ENCODE peak calls at places on chromosomes 11 and 22, in five cellular contexts. W is upper lobe of left lung, Q is sigmoid colon, T is SK-N-SH, Z is transverse colon. P is an unnamed sample.

GRCh38 chr11:130718118-130718517 is 198.2 kb downstream of the SNX19 start:
- DNase-seq in Q (no peak), W (no peak), Z (no peak), T (no peak), P (no peak)

GRCh38 chr22:24030186-24030702 is 19.1 kb downstream of the CABIN1 start:
- DNase-seq in Q (no peak), W (no peak), Z (no peak), T (no peak), P (no peak)

GRCh38 chr11:44726278-44727113 is at the start of gene TSPAN18:
- DNase-seq in Z (no peak), Q (peak; percentile 68), T (peak; percentile 88), W (peak; percentile 85), P (no peak)

GRCh38 chr22:20014526-20015186 is 2.0 kb downstream of the ARVCF start:
- DNase-seq in Z (no peak), T (no peak), W (no peak), Q (no peak), P (no peak)

GRCh38 chr11:35804446-35805040 is 139.3 kb upstream of the LDLRAD3 start:
- DNase-seq in T (no peak), W (no peak), Z (no peak), Q (no peak), P (no peak)

GRCh38 chr11:44773351-44773965 is 46.7 kb downstream of the TSPAN18 start:
- DNase-seq in W (no peak), Q (no peak), Z (no peak), T (no peak), P (peak; percentile 62)

GRCh38 chr11:47514825-47515647 is 37.9 kb downstream of the CELF1 start:
- DNase-seq in Q (no peak), T (no peak), W (no peak), Z (no peak), P (no peak)

GRCh38 chr22:40635008-40635939 is 1.2 kb downstream of the MRTFA start:
- DNase-seq in T (no peak), W (no peak), Q (peak; percentile 78), Z (no peak), P (no peak)

GRCh38 chr22:24390576-24390975 is 36.8 kb upstream of the ADORA2A start:
- DNase-seq in W (no peak), Q (peak; percentile 85), T (no peak), Z (no peak), P (no peak)

GRCh38 chr11:19460718-19461405 is 220.1 kb upstream of the E2F8 start:
- DNase-seq in Z (peak; percentile 34), W (no peak), Q (no peak), T (peak; percentile 34), P (no peak)

GRCh38 chr11:103528596-103528995 is 419.4 kb downstream of the DYNC2H1 start:
- DNase-seq in Q (no peak), T (no peak), W (no peak), Z (no peak), P (no peak)

GRCh38 chr11:44936527-44936926 is 14.2 kb downstream of the TP53I11 start:
- DNase-seq in T (peak; percentile 91), Z (peak; percentile 88), W (no peak), Q (peak; percentile 89), P (peak; percentile 92)

GRCh38 chr22:35154937-35155387 is 89.0 kb downstream of the ISX start:
- DNase-seq in Q (peak; percentile 67), T (peak; percentile 63), W (peak; percentile 42), Z (peak; percentile 53), P (no peak)

GRCh38 chr11:67442504-67443398 is 525 bp downstream of the CORO1B start:
- DNase-seq in Z (no peak), T (no peak), Q (no peak), W (no peak), P (no peak)

GRCh38 chr11:94218372-94218771 is 86.0 kb upstream of the IZUMO1R start:
- DNase-seq in W (no peak), T (no peak), Z (no peak), Q (no peak), P (no peak)

GRCh38 chr22:47883757-47884156 is 1121.3 kb downstream of the TBC1D22A start:
- DNase-seq in W (peak; percentile 62), Q (no peak), T (no peak), Z (no peak), P (no peak)

GRCh38 chr22:47884200-47884599 is 1121.8 kb downstream of the TBC1D22A start:
- DNase-seq in Q (no peak), Z (no peak), T (no peak), W (no peak), P (no peak)

GRCh38 chr22:47879346-47879745 is 1116.9 kb downstream of the TBC1D22A start:
- DNase-seq in T (no peak), Z (no peak), Q (no peak), W (no peak), P (no peak)

GRCh38 chr22:47872761-47873535 is 1110.5 kb downstream of the TBC1D22A start:
- DNase-seq in Z (no peak), Q (no peak), T (no peak), W (no peak), P (no peak)

DNA sequence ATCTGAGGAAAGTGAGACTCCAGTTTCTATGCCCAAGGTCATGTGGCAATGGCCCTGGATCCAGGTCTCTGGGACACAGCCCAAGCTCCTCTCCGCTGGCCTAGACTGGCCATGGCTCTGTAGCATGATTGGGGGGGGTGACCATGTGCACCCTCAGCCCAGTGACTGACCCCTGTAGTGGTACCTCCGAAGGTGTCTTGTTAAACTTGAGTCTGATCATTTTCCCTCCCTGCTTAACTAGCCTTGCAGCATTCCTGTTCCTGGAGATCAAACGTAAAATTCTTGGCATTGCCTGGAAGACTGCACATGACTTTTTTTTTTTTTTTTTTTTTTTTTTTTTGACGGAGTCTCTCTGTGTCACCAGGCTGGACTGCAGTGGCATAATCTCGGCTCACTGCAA is 1116.0 kb downstream of the TBC1D22A start:
- DNase-seq in W (no peak), T (no peak), Z (no peak), Q (no peak), P (no peak)
- TF ChIP-seq EP300 in W (no peak), T (no peak), Z (no peak), Q (no peak), P (no peak)

GRCh38 chr11:117171648-117172051 is 6.9 kb upstream of the SIDT2 start:
- DNase-seq in T (no peak), Z (no peak), Q (no peak), W (no peak), P (no peak)
- TF ChIP-seq POLR2AphosphoS5 in T (no peak), Z (no peak), Q (no peak), W (no peak), P (no peak)

GRCh38 chr11:28072321-28072720 is 35.6 kb downstream of the KIF18A start:
- DNase-seq in Z (no peak), W (no peak), T (no peak), Q (no peak), P (no peak)
- H3K4me3 ChIP-seq in Z (no peak overlapping the region), W (no peak overlapping the region), T (no peak overlapping the region), Q (no peak overlapping the region), P (no peak overlapping the region)

DNA sequence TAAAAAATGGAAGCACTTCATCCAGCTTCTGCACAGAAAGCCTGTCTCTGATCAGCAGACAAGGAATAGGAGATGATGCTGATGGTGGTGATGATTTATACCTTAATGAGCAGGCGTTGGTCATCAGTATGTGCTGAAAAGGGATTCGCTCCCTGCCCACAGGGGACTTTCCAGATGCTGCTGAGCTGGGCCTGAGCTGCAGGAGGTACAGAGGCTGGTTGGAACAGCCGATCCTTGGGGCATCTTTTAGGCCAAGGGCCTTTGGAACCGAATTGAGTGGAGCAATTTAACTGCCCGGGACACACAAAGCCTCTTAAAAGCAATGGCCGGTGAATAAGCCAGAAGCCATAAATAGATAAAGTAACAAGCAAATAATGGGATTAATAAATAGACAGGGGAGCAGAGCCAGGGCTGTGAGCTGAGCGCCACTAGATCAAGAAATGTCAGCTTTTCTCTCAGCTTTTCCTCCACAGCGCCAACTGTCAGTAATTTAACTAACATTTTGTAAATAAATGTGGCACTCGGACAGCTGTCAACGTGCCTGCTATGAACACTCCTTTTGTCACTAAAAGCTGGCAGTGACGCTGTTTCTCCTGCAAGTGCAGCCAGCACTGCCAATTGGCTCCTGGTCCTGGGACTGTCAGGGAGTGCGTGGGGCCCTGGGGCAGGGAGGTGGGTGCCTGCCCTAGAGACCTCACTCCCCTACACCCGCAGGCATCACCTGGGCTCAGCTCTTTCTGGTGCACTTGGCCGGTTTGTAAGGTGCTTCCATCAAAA is 562.4 kb downstream of the NTM start:
- DNase-seq in W (peak; percentile 32), Z (no peak), T (no peak), Q (no peak), P (no peak)
- TF ChIP-seq EP300 in W (no peak), Z (no peak), T (no peak), Q (no peak), P (no peak)

GRCh38 chr11:70014291-70014690 is 63.8 kb upstream of the ANO1 start:
- DNase-seq in W (peak; percentile 27), T (no peak), Z (no peak), Q (no peak), P (no peak)
- TF ChIP-seq POLR2AphosphoS5 in W (no peak), T (no peak), Z (no peak), Q (no peak), P (no peak)

GRCh38 chr11:75428989-75429640 is 3.9 kb downstream of the KLHL35 start:
- DNase-seq in Z (no peak), W (no peak), Q (peak; percentile 61), T (no peak), P (no peak)
- H3K4me3 ChIP-seq in Z (no peak overlapping the region), W (peak overlapping the region; percentile 55), Q (no peak overlapping the region), T (no peak overlapping the region), P (peak overlapping the region; percentile 46)

GRCh38 chr11:17988465-17988864 is 24.4 kb downstream of the SERGEF start:
- DNase-seq in Q (no peak), W (no peak), Z (no peak), T (no peak), P (no peak)
- TF ChIP-seq EP300 in Q (no peak), W (no peak), Z (no peak), T (no peak), P (no peak)

GRCh38 chr11:92409347-92409746 is 184.7 kb downstream of the FAT3 start:
- DNase-seq in W (no peak), Z (no peak), T (no peak), Q (no peak), P (no peak)
- TF ChIP-seq POLR2AphosphoS5 in W (no peak), Z (no peak), T (no peak), Q (no peak), P (no peak)

DNA sequence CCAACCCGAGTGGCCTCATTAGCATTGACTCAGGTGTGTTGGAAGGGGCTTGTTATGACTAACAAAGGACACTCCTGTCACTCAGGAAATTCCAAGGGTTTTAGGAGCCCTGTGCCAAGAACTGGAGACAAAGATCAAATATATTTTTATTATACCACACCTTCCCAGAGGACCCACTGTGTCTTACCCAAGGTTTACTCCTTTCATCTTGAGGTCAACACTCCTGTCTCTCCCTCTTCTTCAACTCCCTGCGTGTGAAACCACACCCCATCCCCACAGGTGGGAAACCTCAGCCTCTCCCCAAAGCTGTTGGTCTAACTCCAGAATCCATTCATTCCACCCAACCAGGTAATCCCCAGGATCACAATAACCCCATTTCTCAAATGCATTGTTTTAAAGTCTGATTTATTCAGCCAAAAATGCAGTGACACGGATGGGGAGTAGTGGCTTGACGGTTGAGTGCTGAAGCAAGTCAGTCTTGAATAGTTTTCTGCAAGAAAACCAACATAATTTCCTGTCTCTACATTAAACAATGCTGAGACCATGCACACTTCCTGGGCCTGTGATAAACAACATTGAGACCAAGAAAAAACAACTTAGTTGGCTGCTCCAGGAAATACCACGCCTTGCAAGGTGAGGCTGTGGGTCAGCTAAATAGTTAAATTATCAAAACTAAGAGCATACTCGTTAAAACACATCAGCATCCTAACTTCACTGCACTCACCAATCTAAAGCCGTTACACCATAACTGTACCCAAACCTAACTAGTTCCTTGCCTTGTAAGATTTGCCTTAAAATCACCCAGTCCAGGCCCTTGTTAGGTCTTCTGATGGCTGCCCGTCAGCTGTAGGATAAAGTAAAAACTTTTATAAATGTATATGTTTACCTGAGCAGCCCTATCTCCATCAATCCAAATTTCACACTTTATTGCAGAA is 38.5 kb upstream of the SPON1 start:
- DNase-seq in Q (no peak), T (no peak), W (no peak), Z (no peak), P (no peak)
- H3K4me3 ChIP-seq in Q (no peak overlapping the region), T (no peak overlapping the region), W (no peak overlapping the region), Z (no peak overlapping the region), P (no peak overlapping the region)

P was measured in suprapubic skin.